ENCODE peak calls at places on chromosomes 12 and 14, in seven cellular contexts. J, M, P, Q, T, A and Z are unnamed samples.

GRCh38 chr12:31687101-31687527 is 27.6 kb downstream of the ETFBKMT start:
- DNase-seq in J (no peak), P (no peak), A (no peak), T (no peak), M (no peak), Q (no peak), Z (no peak)

GRCh38 chr12:104258476-104259067 is 43.0 kb downstream of the TXNRD1 start:
- DNase-seq in P (peak), T (no peak), Q (no peak), J (no peak), M (no peak), A (no peak), Z (no peak)

GRCh38 chr12:46260913-46261476 is 7.8 kb downstream of the SLC38A1 start:
- DNase-seq in M (no peak), P (no peak), J (no peak), Q (no peak), A (no peak), T (no peak), Z (no peak)

GRCh38 chr12:109951136-109951535 is 45.0 kb downstream of the GIT2 start:
- DNase-seq in T (no peak), A (no peak), M (no peak), J (no peak), P (peak), Q (no peak), Z (no peak)

GRCh38 chr12:5587701-5588100 is 155.8 kb downstream of the NTF3 start:
- DNase-seq in M (no peak), J (no peak), A (no peak), P (no peak), Q (no peak), T (no peak), Z (no peak)

GRCh38 chr12:33825986-33826602 is 196.2 kb upstream of the ALG10 start:
- DNase-seq in M (no peak), J (no peak), A (no peak), P (no peak), T (no peak), Q (no peak), Z (no peak)

GRCh38 chr14:74973003-74973614 is 17.7 kb upstream of the PGF start:
- DNase-seq in P (no peak), A (peak), M (no peak), Q (no peak), J (no peak), T (no peak), Z (no peak)

GRCh38 chr12:115623764-115624334 is 653.6 kb downstream of the MED13L start:
- DNase-seq in A (peak), J (no peak), T (no peak), P (no peak), M (no peak), Q (no peak), Z (no peak)

GRCh38 chr12:623172-623864 is 39.9 kb downstream of the NINJ2 start:
- DNase-seq in A (no peak), Q (no peak), J (no peak), P (no peak), M (no peak), T (no peak), Z (no peak)

GRCh38 chr14:53954551-53955233 is 1.9 kb downstream of the BMP4 start:
- DNase-seq in T (no peak), P (peak), Q (peak), M (peak), A (peak), J (no peak), Z (no peak)

GRCh38 chr14:36657409-36658090 is 4.1 kb upstream of the PAX9 start:
- DNase-seq in T (no peak), Q (no peak), P (no peak), M (no peak), A (no peak), J (no peak), Z (no peak)